ENCODE peak calls at places on chromosomes 1 and 21, in seven cellular contexts. One of them, this sample, is unnamed.

GRCh38 chr21:26421724-26422123 is 151.4 kb downstream of the CYYR1 start:
- DNase-seq in AG04450: no peak
- DNase-seq in nephron progenitor cell: no peak
- DNase-seq in A549: no peak
- DNase-seq in fibroblast of lung: no peak
- DNase-seq in pancreas: no peak
- DNase-seq in tibial nerve: no peak
- DNase-seq in this sample: no peak

GRCh38 chr1:180528868-180529470 is 26.6 kb upstream of the ACBD6 start:
- DNase-seq in pancreas: no peak
- DNase-seq in A549: no peak
- DNase-seq in AG04450: no peak
- DNase-seq in fibroblast of lung: peak; percentile 29
- DNase-seq in tibial nerve: no peak
- DNase-seq in nephron progenitor cell: no peak
- DNase-seq in this sample: no peak

GRCh38 chr1:54252371-54252770 is 52.4 kb downstream of the MRPL37 start:
- DNase-seq in AG04450: no peak
- DNase-seq in pancreas: no peak
- DNase-seq in A549: no peak
- DNase-seq in fibroblast of lung: no peak
- DNase-seq in nephron progenitor cell: no peak
- DNase-seq in tibial nerve: no peak
- DNase-seq in this sample: no peak

GRCh38 chr1:227894831-227895451 is 52.8 kb downstream of the WNT9A start:
- DNase-seq in tibial nerve: peak; percentile 4
- DNase-seq in fibroblast of lung: no peak
- DNase-seq in A549: no peak
- DNase-seq in pancreas: no peak
- DNase-seq in AG04450: no peak
- DNase-seq in nephron progenitor cell: no peak
- DNase-seq in this sample: peak; percentile 10

GRCh38 chr1:203607169-203607873 is 19.3 kb upstream of the ATP2B4 start:
- DNase-seq in AG04450: peak; percentile 80
- DNase-seq in pancreas: no peak
- DNase-seq in tibial nerve: no peak
- DNase-seq in fibroblast of lung: peak; percentile 93
- DNase-seq in A549: no peak
- DNase-seq in nephron progenitor cell: no peak
- DNase-seq in this sample: no peak

GRCh38 chr1:113452921-113453770 is 62.8 kb downstream of the MAGI3 start:
- DNase-seq in fibroblast of lung: peak; percentile 78
- DNase-seq in A549: no peak
- DNase-seq in pancreas: no peak
- DNase-seq in tibial nerve: no peak
- DNase-seq in AG04450: no peak
- DNase-seq in nephron progenitor cell: no peak
- DNase-seq in this sample: no peak

GRCh38 chr1:237864338-237865244 is 26.1 kb downstream of the ZP4 start:
- DNase-seq in tibial nerve: no peak
- DNase-seq in AG04450: no peak
- DNase-seq in pancreas: peak; percentile 90
- DNase-seq in nephron progenitor cell: peak; percentile 84
- DNase-seq in A549: peak; percentile 43
- DNase-seq in fibroblast of lung: peak; percentile 49
- DNase-seq in this sample: no peak

GRCh38 chr1:109807822-109808680 is 44.3 kb upstream of the EPS8L3 start:
- DNase-seq in AG04450: no peak
- DNase-seq in A549: no peak
- DNase-seq in nephron progenitor cell: no peak
- DNase-seq in pancreas: no peak
- DNase-seq in fibroblast of lung: peak; percentile 36
- DNase-seq in tibial nerve: no peak
- DNase-seq in this sample: no peak

GRCh38 chr1:38559180-38559874 is 300.2 kb downstream of the RRAGC start:
- DNase-seq in nephron progenitor cell: peak; percentile 43
- DNase-seq in tibial nerve: no peak
- DNase-seq in fibroblast of lung: no peak
- DNase-seq in pancreas: peak; percentile 19
- DNase-seq in AG04450: no peak
- DNase-seq in A549: no peak
- DNase-seq in this sample: peak; percentile 65

GRCh38 chr1:70979879-70980278 is 67.7 kb downstream of the PTGER3 start:
- DNase-seq in nephron progenitor cell: no peak
- DNase-seq in fibroblast of lung: no peak
- DNase-seq in A549: no peak
- DNase-seq in AG04450: no peak
- DNase-seq in pancreas: no peak
- DNase-seq in tibial nerve: no peak
- DNase-seq in this sample: no peak

GRCh38 chr21:32378956-32379355 is 13.9 kb downstream of the URB1 start:
- DNase-seq in A549: no peak
- DNase-seq in nephron progenitor cell: no peak
- DNase-seq in pancreas: no peak
- DNase-seq in tibial nerve: no peak
- DNase-seq in AG04450: no peak
- DNase-seq in fibroblast of lung: peak; percentile 12
- DNase-seq in this sample: no peak

GRCh38 chr1:54934869-54935268 is 45.6 kb upstream of the TMEM61 start:
- DNase-seq in AG04450: peak; percentile 88
- DNase-seq in pancreas: no peak
- DNase-seq in fibroblast of lung: peak; percentile 71
- DNase-seq in tibial nerve: no peak
- DNase-seq in nephron progenitor cell: no peak
- DNase-seq in A549: no peak
- DNase-seq in this sample: no peak

GRCh38 chr1:43835141-43836021 is 98.2 kb upstream of the ARTN start:
- DNase-seq in pancreas: no peak
- DNase-seq in fibroblast of lung: peak; percentile 89
- DNase-seq in nephron progenitor cell: no peak
- DNase-seq in A549: no peak
- DNase-seq in AG04450: peak; percentile 48
- DNase-seq in tibial nerve: no peak
- DNase-seq in this sample: no peak

GRCh38 chr21:29332461-29333354 is 34.0 kb downstream of the BACH1 start:
- DNase-seq in AG04450: no peak
- DNase-seq in fibroblast of lung: peak; percentile 71
- DNase-seq in tibial nerve: no peak
- DNase-seq in pancreas: no peak
- DNase-seq in A549: no peak
- DNase-seq in nephron progenitor cell: no peak
- DNase-seq in this sample: no peak

GRCh38 chr1:205451202-205451601 is 4.6 kb downstream of the BLACAT1 start:
- DNase-seq in A549: no peak
- DNase-seq in tibial nerve: no peak
- DNase-seq in AG04450: no peak
- DNase-seq in pancreas: no peak
- DNase-seq in nephron progenitor cell: no peak
- DNase-seq in fibroblast of lung: no peak
- DNase-seq in this sample: no peak

GRCh38 chr1:155071701-155072100 is 6.9 kb upstream of the EFNA3 start:
- DNase-seq in tibial nerve: no peak
- DNase-seq in pancreas: no peak
- DNase-seq in AG04450: no peak
- DNase-seq in nephron progenitor cell: peak; percentile 64
- DNase-seq in fibroblast of lung: no peak
- DNase-seq in A549: no peak
- DNase-seq in this sample: no peak

GRCh38 chr1:32014199-32014936 is 700 bp downstream of the KHDRBS1 start:
- DNase-seq in fibroblast of lung: peak; percentile 49
- DNase-seq in AG04450: peak; percentile 20
- DNase-seq in tibial nerve: peak; percentile 19
- DNase-seq in pancreas: peak; percentile 50
- DNase-seq in A549: peak; percentile 28
- DNase-seq in nephron progenitor cell: peak; percentile 64
- DNase-seq in this sample: peak; percentile 22

GRCh38 chr21:42611852-42612251 is 41.6 kb upstream of the PDE9A start:
- DNase-seq in nephron progenitor cell: no peak
- DNase-seq in tibial nerve: no peak
- DNase-seq in fibroblast of lung: no peak
- DNase-seq in AG04450: no peak
- DNase-seq in pancreas: no peak
- DNase-seq in A549: no peak
- DNase-seq in this sample: no peak

GRCh38 chr1:175219774-175220173 is 27.2 kb upstream of the KIAA0040 start:
- DNase-seq in nephron progenitor cell: no peak
- DNase-seq in A549: no peak
- DNase-seq in fibroblast of lung: no peak
- DNase-seq in tibial nerve: no peak
- DNase-seq in AG04450: no peak
- DNase-seq in pancreas: no peak
- DNase-seq in this sample: no peak

GRCh38 chr1:175220853-175221547 is 28.4 kb upstream of the KIAA0040 start:
- DNase-seq in nephron progenitor cell: no peak
- DNase-seq in AG04450: no peak
- DNase-seq in fibroblast of lung: peak; percentile 4
- DNase-seq in pancreas: no peak
- DNase-seq in A549: no peak
- DNase-seq in tibial nerve: no peak
- DNase-seq in this sample: no peak

GRCh38 chr1:175218786-175219447 is 26.3 kb upstream of the KIAA0040 start:
- DNase-seq in fibroblast of lung: no peak
- DNase-seq in nephron progenitor cell: no peak
- DNase-seq in A549: no peak
- DNase-seq in pancreas: no peak
- DNase-seq in tibial nerve: no peak
- DNase-seq in AG04450: no peak
- DNase-seq in this sample: no peak

GRCh38 chr1:175222296-175222938 is 29.8 kb upstream of the KIAA0040 start:
- DNase-seq in pancreas: no peak
- DNase-seq in fibroblast of lung: no peak
- DNase-seq in A549: no peak
- DNase-seq in nephron progenitor cell: no peak
- DNase-seq in AG04450: no peak
- DNase-seq in tibial nerve: no peak
- DNase-seq in this sample: no peak

DNA sequence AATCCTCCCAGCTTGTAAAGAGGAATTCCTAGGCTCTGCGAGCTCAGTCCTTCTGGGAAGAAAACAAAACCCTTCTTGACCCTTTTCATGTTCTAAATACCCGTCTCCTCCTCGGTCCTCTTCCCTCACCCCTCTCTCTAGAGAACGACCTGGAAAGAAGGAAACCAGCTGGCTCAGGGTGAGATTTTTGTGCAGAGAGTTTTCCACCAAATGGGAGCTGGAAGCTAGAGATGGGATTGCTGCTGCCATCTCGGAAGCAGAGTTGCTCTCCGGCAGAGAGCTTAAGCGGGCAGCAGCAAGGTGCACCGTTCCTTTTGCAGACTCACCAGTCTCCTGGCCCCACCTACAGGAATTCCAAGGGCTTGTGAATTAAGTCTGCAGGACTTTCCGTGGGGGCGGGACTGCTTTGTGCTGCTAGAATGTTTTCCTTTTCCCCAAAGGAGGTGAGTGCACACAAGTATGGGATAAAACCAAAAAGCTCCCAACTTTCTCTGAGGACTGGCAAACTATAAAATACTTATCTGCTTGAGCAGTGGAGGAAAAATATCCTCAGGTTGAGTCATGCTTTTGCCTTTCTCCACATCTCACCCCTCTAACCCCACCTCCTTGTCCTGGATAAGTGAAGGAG is 29.1 kb upstream of the KIAA0040 start:
- DNase-seq in tibial nerve: no peak
- DNase-seq in fibroblast of lung: peak; percentile 3
- DNase-seq in nephron progenitor cell: peak; percentile 12
- DNase-seq in pancreas: peak; percentile 35
- DNase-seq in AG04450: no peak
- DNase-seq in A549: no peak
- DNase-seq in this sample: no peak
- TF ChIP-seq CTCF in tibial nerve: no peak
- TF ChIP-seq CTCF in fibroblast of lung: no peak
- TF ChIP-seq CTCF in nephron progenitor cell: no peak
- TF ChIP-seq CTCF in pancreas: no peak
- TF ChIP-seq CTCF in AG04450: no peak
- TF ChIP-seq CTCF in A549: no peak
- TF ChIP-seq CTCF in this sample: no peak

GRCh38 chr1:20087668-20088067 is 17.7 kb downstream of the PLA2G5 start:
- DNase-seq in pancreas: no peak
- DNase-seq in A549: peak; percentile 16
- DNase-seq in fibroblast of lung: no peak
- DNase-seq in nephron progenitor cell: no peak
- DNase-seq in tibial nerve: no peak
- DNase-seq in AG04450: no peak
- DNase-seq in this sample: no peak
- TF ChIP-seq CTCF in pancreas: no peak
- TF ChIP-seq CTCF in A549: no peak
- TF ChIP-seq CTCF in fibroblast of lung: no peak
- TF ChIP-seq CTCF in nephron progenitor cell: no peak
- TF ChIP-seq CTCF in tibial nerve: no peak
- TF ChIP-seq CTCF in AG04450: peak; percentile 15
- TF ChIP-seq CTCF in this sample: no peak

GRCh38 chr1:200969726-200970521 is 53.6 kb downstream of the KIF21B start:
- DNase-seq in pancreas: no peak
- DNase-seq in AG04450: no peak
- DNase-seq in A549: no peak
- DNase-seq in tibial nerve: no peak
- DNase-seq in fibroblast of lung: no peak
- DNase-seq in nephron progenitor cell: no peak
- DNase-seq in this sample: no peak
- TF ChIP-seq CTCF in pancreas: no peak
- TF ChIP-seq CTCF in AG04450: no peak
- TF ChIP-seq CTCF in A549: no peak
- TF ChIP-seq CTCF in tibial nerve: no peak
- TF ChIP-seq CTCF in fibroblast of lung: no peak
- TF ChIP-seq CTCF in nephron progenitor cell: no peak
- TF ChIP-seq CTCF in this sample: no peak

GRCh38 chr1:25522240-25522639 is 21.2 kb upstream of the LDLRAP1 start:
- DNase-seq in tibial nerve: no peak
- DNase-seq in A549: no peak
- DNase-seq in fibroblast of lung: no peak
- DNase-seq in nephron progenitor cell: no peak
- DNase-seq in AG04450: no peak
- DNase-seq in pancreas: no peak
- DNase-seq in this sample: no peak

GRCh38 chr1:25524568-25525359 is 18.6 kb upstream of the LDLRAP1 start:
- DNase-seq in A549: no peak
- DNase-seq in pancreas: no peak
- DNase-seq in fibroblast of lung: no peak
- DNase-seq in tibial nerve: no peak
- DNase-seq in AG04450: no peak
- DNase-seq in nephron progenitor cell: no peak
- DNase-seq in this sample: no peak

GRCh38 chr1:25520446-25521061 is 22.9 kb upstream of the LDLRAP1 start:
- DNase-seq in fibroblast of lung: peak; percentile 74
- DNase-seq in nephron progenitor cell: peak; percentile 69
- DNase-seq in tibial nerve: peak; percentile 53
- DNase-seq in AG04450: peak; percentile 39
- DNase-seq in A549: peak; percentile 46
- DNase-seq in pancreas: peak; percentile 63
- DNase-seq in this sample: peak; percentile 39

GRCh38 chr1:25525360-25525688 is 18.1 kb upstream of the LDLRAP1 start:
- DNase-seq in tibial nerve: no peak
- DNase-seq in AG04450: no peak
- DNase-seq in A549: no peak
- DNase-seq in fibroblast of lung: no peak
- DNase-seq in pancreas: no peak
- DNase-seq in nephron progenitor cell: no peak
- DNase-seq in this sample: no peak

DNA sequence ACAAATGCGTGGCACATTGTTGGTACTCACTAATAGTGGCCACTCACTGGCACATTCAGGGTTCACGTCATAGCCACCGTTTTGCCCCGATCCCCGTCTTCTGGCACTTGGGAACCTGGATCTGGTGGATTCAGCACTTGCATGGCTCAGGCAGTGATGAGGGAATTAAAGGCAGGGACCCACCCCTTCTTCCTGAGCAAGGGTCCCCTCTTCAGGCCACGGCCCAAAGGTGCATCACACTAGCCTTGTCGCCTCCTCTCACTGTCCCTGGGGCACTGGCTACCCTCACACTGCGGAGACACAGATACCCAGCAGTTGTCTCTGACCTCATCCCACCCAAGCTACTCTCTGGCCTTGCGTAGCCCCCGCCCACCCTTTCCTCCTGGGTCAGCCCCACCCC is 19.9 kb upstream of the LDLRAP1 start:
- DNase-seq in pancreas: no peak
- DNase-seq in tibial nerve: no peak
- DNase-seq in AG04450: no peak
- DNase-seq in nephron progenitor cell: no peak
- DNase-seq in fibroblast of lung: no peak
- DNase-seq in A549: no peak
- DNase-seq in this sample: no peak
- TF ChIP-seq CTCF in pancreas: no peak
- TF ChIP-seq CTCF in tibial nerve: no peak
- TF ChIP-seq CTCF in AG04450: no peak
- TF ChIP-seq CTCF in nephron progenitor cell: no peak
- TF ChIP-seq CTCF in fibroblast of lung: no peak
- TF ChIP-seq CTCF in A549: no peak
- TF ChIP-seq CTCF in this sample: no peak

This sample was measured in activated B cell treated with CpG ODN at 0.5 μM for 24 hours.